ENCODE peak calls at places on chromosomes 1 and 21, in five cellular contexts. D is stomach, R is heart left ventricle, P is A549, B is esophagus muscularis mucosa. N is an unnamed sample.

GRCh38 chr1:50605186-50605875 is 182.1 kb upstream of the DMRTA2 start:
- DNase-seq in D (no peak), R (no peak), P (peak; percentile 19), B (no peak), N (peak; percentile 59)

GRCh38 chr1:165424454-165425283 is 20.3 kb downstream of the RXRG start:
- DNase-seq in D (no peak), R (peak; percentile 47), P (no peak), B (no peak), N (peak; percentile 58)

GRCh38 chr1:51268675-51269033 is 32.6 kb downstream of the RNF11 start:
- DNase-seq in D (no peak), R (no peak), P (no peak), B (peak; percentile 37), N (peak; percentile 62)

GRCh38 chr1:170929835-170930554 is 5.3 kb upstream of the MROH9 start:
- DNase-seq in D (no peak), R (peak; percentile 16), P (peak; percentile 66), B (no peak), N (peak; percentile 90)

GRCh38 chr1:904271-904950 is 19.3 kb upstream of the SAMD11 start:
- DNase-seq in D (peak; percentile 87), R (peak; percentile 72), P (no peak), B (peak; percentile 95), N (peak; percentile 67)

GRCh38 chr1:14371806-14372497 is 226.5 kb upstream of the KAZN start:
- DNase-seq in D (no peak), R (no peak), P (no peak), B (no peak), N (peak; percentile 17)

GRCh38 chr1:235649722-235650163 is at the start of gene GNG4:
- DNase-seq in D (no peak), R (no peak), P (no peak), B (peak; percentile 7), N (no peak)

GRCh38 chr1:27455166-27455811 is 34.7 kb downstream of the WASF2 start:
- DNase-seq in D (no peak), R (no peak), P (no peak), B (no peak), N (no peak)

GRCh38 chr1:192170196-192170984 is 12.1 kb downstream of the RGS18 start:
- DNase-seq in D (no peak), R (no peak), P (no peak), B (no peak), N (no peak)

GRCh38 chr1:160546942-160547341 is 23.9 kb upstream of the SLAMF6 start:
- DNase-seq in D (no peak), R (no peak), P (no peak), B (no peak), N (no peak)

GRCh38 chr1:11470912-11471311 is 8.0 kb upstream of the DISP3 start:
- DNase-seq in D (no peak), R (no peak), P (no peak), B (no peak), N (no peak)

GRCh38 chr21:43877936-43878575 is 13.0 kb downstream of the AGPAT3 start:
- DNase-seq in D (no peak), R (no peak), P (no peak), B (no peak), N (no peak)

GRCh38 chr21:46150491-46151121 is 4.8 kb downstream of the FTCD start:
- DNase-seq in D (no peak), R (peak; percentile 3), P (no peak), B (no peak), N (no peak)

GRCh38 chr1:11690669-11691301 is 725 bp upstream of the DRAXIN start:
- DNase-seq in D (no peak), R (no peak), P (no peak), B (no peak), N (no peak)

GRCh38 chr1:156717411-156717810 is 10.9 kb upstream of the METTL25B start:
- DNase-seq in D (no peak), R (no peak), P (no peak), B (no peak), N (no peak)

GRCh38 chr21:44749759-44750674 is 38.6 kb upstream of the TSPEAR start:
- DNase-seq in D (no peak), R (no peak), P (no peak), B (no peak), N (no peak)

GRCh38 chr1:39538531-39539251 is 37.9 kb downstream of the PABPC4 start:
- DNase-seq in D (no peak), R (no peak), P (no peak), B (no peak), N (no peak)

GRCh38 chr1:64828829-64829228 is 84.0 kb downstream of the RAVER2 start:
- DNase-seq in D (no peak), R (no peak), P (no peak), B (no peak), N (no peak)

GRCh38 chr1:219666242-219666641 is 53.3 kb upstream of the ZC3H11B start:
- DNase-seq in D (no peak), R (no peak), P (no peak), B (no peak), N (peak; percentile 92)

GRCh38 chr1:19814244-19814661 is 830 bp downstream of the RNF186 start:
- DNase-seq in D (no peak), R (no peak), P (no peak), B (no peak), N (no peak)

GRCh38 chr1:115924730-115925129 is 51.6 kb upstream of the SLC22A15 start:
- DNase-seq in D (no peak), R (no peak), P (no peak), B (no peak), N (no peak)

GRCh38 chr1:227815468-227816409 is at the start of gene PRSS38:
- DNase-seq in D (no peak), R (no peak), P (no peak), B (no peak), N (no peak)

GRCh38 chr1:23050201-23050600 is 30.9 kb downstream of the KDM1A start:
- DNase-seq in D (no peak), R (no peak), P (no peak), B (no peak), N (no peak)

GRCh38 chr1:7478797-7479499 is 292.1 kb upstream of the VAMP3 start:
- DNase-seq in D (peak; percentile 68), R (peak; percentile 84), P (peak; percentile 32), B (peak; percentile 96), N (peak; percentile 79)

GRCh38 chr1:162954824-162955223 is 93.8 kb upstream of the CCDC190 start:
- DNase-seq in D (no peak), R (no peak), P (no peak), B (no peak), N (peak; percentile 50)
- TF ChIP-seq CTCF in D (no peak), R (no peak), P (no peak), B (no peak), N (no peak)

DNA sequence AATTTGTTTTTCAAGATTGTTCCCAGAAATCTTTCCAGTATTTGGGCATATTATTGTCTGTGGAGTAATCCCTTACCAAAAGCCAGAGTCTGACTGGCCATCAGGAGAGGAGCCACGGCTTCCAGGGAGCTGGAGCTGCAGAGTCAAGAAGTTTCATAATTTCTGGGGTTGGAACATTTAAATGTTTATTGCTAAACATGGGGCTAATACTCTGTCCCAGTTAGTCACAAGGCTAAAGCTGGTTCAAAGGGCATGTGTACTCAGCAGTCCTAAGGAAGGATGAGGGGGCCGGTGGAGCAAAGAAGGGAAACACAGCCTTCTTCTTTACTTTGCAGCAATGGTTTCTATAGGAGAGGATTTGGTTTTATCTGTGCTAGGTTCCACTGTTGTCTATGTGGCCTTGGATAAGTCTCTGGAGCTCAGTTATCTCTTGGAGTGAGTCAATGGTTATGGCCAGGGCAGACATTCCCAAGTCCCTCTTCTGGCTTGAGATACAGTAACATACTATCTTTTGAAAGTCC is 9.5 kb downstream of the DENND2D start:
- DNase-seq in D (no peak), R (no peak), P (no peak), B (no peak), N (peak; percentile 64)
- H3K4me3 ChIP-seq in D (no peak overlapping the region), R (no peak overlapping the region), P (no peak overlapping the region), B (no peak overlapping the region), N (no peak overlapping the region)

DNA sequence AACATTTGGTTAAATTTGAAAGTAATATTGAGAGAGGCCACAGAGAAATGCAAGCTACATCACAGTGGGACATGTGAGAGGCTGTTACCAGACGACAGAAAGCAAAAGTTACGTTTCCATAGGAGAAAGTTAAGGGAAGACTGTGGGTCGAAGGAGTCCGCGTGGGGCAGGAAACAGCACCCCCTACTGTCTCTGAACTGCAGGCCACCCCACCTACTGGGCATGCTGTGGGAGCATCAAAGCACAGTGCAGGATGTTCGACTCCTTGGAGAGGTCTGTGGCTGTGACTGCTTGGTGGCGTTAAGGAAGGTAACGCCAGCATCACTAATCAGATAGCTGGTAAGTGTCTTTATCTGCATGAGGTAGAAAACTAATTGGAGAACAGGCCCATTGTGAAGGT is 123.9 kb downstream of the PTBP2 start:
- DNase-seq in D (peak; percentile 47), R (no peak), P (peak; percentile 7), B (no peak), N (no peak)
- TF ChIP-seq CTCF in D (no peak), R (peak; percentile 43), P (peak; percentile 21), B (peak; percentile 60), N (peak; percentile 38)

GRCh38 chr1:24415334-24415909 is at the start of gene NIPAL3:
- DNase-seq in D (peak; percentile 99), R (peak; percentile 98), P (peak; percentile 85), B (peak; percentile 97), N (peak; percentile 99)

GRCh38 chr1:24415910-24416665 is 486 bp downstream of the NIPAL3 start:
- DNase-seq in D (no peak), R (no peak), P (peak; percentile 12), B (no peak), N (peak; percentile 28)

GRCh38 chr1:24414884-24415333 is 693 bp upstream of the NIPAL3 start:
- DNase-seq in D (no peak), R (no peak), P (peak; percentile 16), B (no peak), N (no peak)

GRCh38 chr1:24417681-24418080 is 2.1 kb downstream of the NIPAL3 start:
- DNase-seq in D (no peak), R (no peak), P (no peak), B (no peak), N (no peak)

DNA sequence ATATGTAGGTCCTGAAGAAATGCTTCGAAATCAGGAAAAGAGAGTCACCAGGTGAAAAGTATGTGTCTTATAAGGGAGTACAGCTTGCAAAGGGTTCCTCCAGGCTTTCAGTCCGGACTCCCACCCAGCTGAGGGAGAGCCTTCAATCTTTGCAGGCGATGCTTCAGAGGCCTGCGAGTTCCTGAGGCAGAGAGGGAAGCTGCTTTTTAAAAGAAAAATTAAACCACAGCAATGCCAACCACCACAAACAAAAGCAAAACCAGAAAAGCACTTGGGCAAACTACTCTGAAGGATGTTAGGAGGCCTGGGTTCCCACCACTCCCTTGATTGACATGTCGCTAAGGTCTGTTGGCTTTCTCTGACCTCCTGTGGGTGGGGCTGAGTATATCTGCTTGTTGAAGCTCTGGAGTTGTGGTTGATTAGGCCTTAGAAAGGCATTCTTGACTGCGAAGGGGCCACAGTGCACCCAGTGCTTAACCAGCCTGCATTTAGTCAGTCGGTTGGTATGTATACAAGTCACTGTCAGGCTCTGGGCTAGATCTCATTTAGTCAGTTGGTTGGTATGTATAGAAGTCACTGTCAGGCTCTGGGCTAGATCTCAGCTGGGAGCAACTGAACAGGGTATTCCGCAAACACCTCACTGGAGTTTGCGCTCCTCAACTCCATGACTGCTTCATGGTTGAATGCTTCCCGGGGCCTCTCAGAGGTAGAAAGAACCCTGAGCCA is 1.2 kb downstream of the NIPAL3 start:
- DNase-seq in D (no peak), R (no peak), P (no peak), B (no peak), N (peak; percentile 84)
- H3K4me3 ChIP-seq in D (peak overlapping the region; percentile 63), R (peak overlapping the region; percentile 71), P (peak overlapping the region; percentile 67), B (peak overlapping the region; percentile 62), N (peak overlapping the region; percentile 87)

GRCh38 chr1:44031051-44031899 is at the start of gene SLC6A9:
- DNase-seq in D (peak; percentile 69), R (peak; percentile 53), P (no peak), B (no peak), N (peak; percentile 86)
- TF ChIP-seq CTCF in D (no peak), R (no peak), P (no peak), B (no peak), N (no peak)

GRCh38 chr1:201260648-201261311 is 22.5 kb upstream of the PKP1 start:
- DNase-seq in D (no peak), R (no peak), P (no peak), B (peak; percentile 74), N (no peak)
- H3K4me3 ChIP-seq in D (no peak overlapping the region), R (no peak overlapping the region), P (no peak overlapping the region), B (no peak overlapping the region), N (no peak overlapping the region)